ENCODE peak calls at places on chromosomes 4 and X, in six cellular contexts. G is H1, R is SK-N-SH, P is GM12878, M is HepG2, K is K562. F is an unnamed sample.

GRCh38 chr4:48603366-48604003 is 113.4 kb downstream of the ZAR1 start:
- DNase-seq in M (peak), G (no peak), P (no peak), R (no peak), K (no peak), F (no peak)

GRCh38 chr4:74623041-74623440 is 171.3 kb downstream of the BTC start:
- DNase-seq in P (no peak), R (peak), M (peak), G (no peak), K (peak), F (peak)

GRCh38 chr4:137408527-137409177 is 123.6 kb downstream of the PCDH18 start:
- DNase-seq in P (no peak), G (no peak), M (peak), R (no peak), K (no peak), F (no peak)

GRCh38 chrX:120769576-120770341 is 105.9 kb downstream of the CT47B1 start:
- DNase-seq in M (peak), R (peak), K (no peak), G (no peak), P (no peak), F (peak)

GRCh38 chr4:121034010-121034409 is 38.3 kb downstream of the NDNF start:
- DNase-seq in R (no peak), M (no peak), G (no peak), K (no peak), P (no peak), F (peak)

GRCh38 chr4:72110886-72111285 is 79.1 kb downstream of the NPFFR2 start:
- DNase-seq in K (no peak), P (no peak), R (no peak), G (no peak), M (no peak), F (no peak)

GRCh38 chr4:26264109-26264508 is 56.7 kb upstream of the RBPJ start:
- DNase-seq in M (no peak), P (no peak), G (no peak), K (no peak), R (no peak), F (no peak)

GRCh38 chr4:188691811-188692210 is 552.6 kb downstream of the TRIML1 start:
- DNase-seq in K (no peak), P (no peak), G (no peak), M (no peak), R (no peak), F (no peak)

GRCh38 chrX:46461653-46462191 is 83.5 kb downstream of the ZNF674 start:
- DNase-seq in P (peak), M (no peak), G (no peak), R (no peak), K (no peak), F (no peak)

GRCh38 chr4:73315091-73315490 is 56.5 kb upstream of the ANKRD17 start:
- DNase-seq in M (no peak), G (no peak), P (no peak), K (no peak), R (no peak), F (peak)

GRCh38 chr4:89836897-89837384 is at the start of gene SNCA:
- DNase-seq in R (peak), M (no peak), P (no peak), K (peak), G (peak), F (no peak)

GRCh38 chr4:147814334-147814733 is 82.4 kb downstream of the ARHGAP10 start:
- DNase-seq in R (no peak), P (no peak), G (no peak), M (no peak), K (no peak), F (no peak)

GRCh38 chr4:22616516-22616915 is 76.2 kb upstream of the GBA3 start:
- DNase-seq in K (no peak), R (no peak), P (no peak), M (no peak), G (no peak), F (no peak)

GRCh38 chr4:157075811-157076577 is at the start of gene GLRB:
- DNase-seq in P (no peak), K (no peak), R (peak), M (no peak), G (peak), F (no peak)
- TF ChIP-seq GABPA in P (no peak), K (no peak), R (no peak), M (no peak), G (no peak), F (no peak)

DNA sequence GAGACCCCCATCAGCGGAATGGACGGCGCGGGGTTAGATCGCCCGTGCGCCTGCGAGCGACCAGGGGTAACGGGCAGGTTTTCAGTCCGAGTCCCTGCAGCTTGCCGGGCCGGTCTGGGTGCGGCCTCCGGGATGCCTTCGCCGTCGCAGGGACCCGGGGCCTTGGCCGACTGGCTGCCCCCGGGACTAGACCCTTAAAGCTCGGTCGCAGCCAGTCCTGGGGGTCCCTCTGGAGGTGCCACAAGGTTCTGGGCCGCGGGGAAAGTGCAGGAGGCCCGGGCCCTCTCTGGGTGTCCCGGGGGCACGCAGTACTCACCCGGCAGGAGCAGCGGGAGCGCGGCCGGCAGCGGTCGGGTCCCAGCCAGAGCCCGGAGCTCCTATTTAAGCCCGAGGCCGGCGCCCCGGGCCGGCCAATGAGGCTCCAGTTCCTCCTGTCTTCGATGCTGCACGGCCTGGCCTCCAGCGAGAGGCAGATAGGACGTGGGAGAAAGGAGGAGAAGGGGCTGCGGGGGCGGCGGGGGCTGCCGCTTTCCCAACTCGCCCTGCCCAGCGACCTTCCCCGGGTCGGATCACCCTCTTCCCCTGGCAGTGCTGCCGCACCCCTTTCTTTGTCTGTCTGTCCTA is at the start of gene SPON2:
- DNase-seq in M (peak), K (no peak), G (peak), R (peak), P (no peak), F (no peak)
- TF ChIP-seq GABPA in M (no peak), K (no peak), G (no peak), R (no peak), P (no peak), F (no peak)

GRCh38 chr4:78747328-78747946 is 28.7 kb upstream of the BMP2K start:
- DNase-seq in M (no peak), R (no peak), P (no peak), K (no peak), G (no peak), F (no peak)

GRCh38 chr4:78749972-78750727 is 26.0 kb upstream of the BMP2K start:
- DNase-seq in R (no peak), K (no peak), M (no peak), G (no peak), P (peak), F (peak)

GRCh38 chr4:78748361-78748760 is 27.8 kb upstream of the BMP2K start:
- DNase-seq in G (no peak), K (no peak), P (no peak), M (no peak), R (no peak), F (no peak)

GRCh38 chr4:78753091-78753490 is 23.1 kb upstream of the BMP2K start:
- DNase-seq in R (no peak), K (no peak), P (peak), G (no peak), M (no peak), F (no peak)

GRCh38 chr4:78749258-78749971 is 26.7 kb upstream of the BMP2K start:
- DNase-seq in K (no peak), M (no peak), G (no peak), P (peak), R (no peak), F (no peak)
- TF ChIP-seq GABPA in K (no peak), M (no peak), G (no peak), P (no peak), R (no peak), F (no peak)

GRCh38 chr4:112668131-112668530 is 31.2 kb downstream of the LARP7 start:
- DNase-seq in P (no peak), R (no peak), G (no peak), K (no peak), M (no peak), F (no peak)
- TF ChIP-seq GABPA in P (no peak), R (no peak), G (no peak), K (no peak), M (no peak), F (no peak)

GRCh38 chr4:4502694-4503311 is 39.0 kb downstream of the STX18 start:
- DNase-seq in K (no peak), M (no peak), G (no peak), P (no peak), R (no peak), F (no peak)
- TF ChIP-seq GABPA in K (no peak), M (no peak), G (no peak), P (no peak), R (no peak), F (no peak)

DNA sequence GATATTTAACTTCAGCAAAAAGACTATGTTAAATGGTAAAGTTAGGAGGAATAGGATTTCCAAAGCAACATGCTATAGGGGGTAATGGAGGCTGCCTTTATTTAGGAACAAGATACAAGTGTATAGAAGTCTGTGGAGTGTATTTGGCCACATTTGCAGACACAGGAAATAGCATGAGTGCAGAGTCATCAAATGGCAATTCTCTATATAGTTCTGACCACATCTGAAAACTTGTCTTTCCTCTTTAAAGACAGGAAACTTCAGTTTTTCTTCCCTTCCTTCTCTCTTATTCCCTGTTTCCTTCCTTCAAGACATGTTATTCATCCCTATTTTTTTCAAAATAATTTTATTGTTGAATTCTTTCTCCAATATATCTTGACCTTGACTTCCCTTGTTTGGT is 119.3 kb upstream of the PITX2 start:
- DNase-seq in K (no peak), R (no peak), G (no peak), P (no peak), M (no peak), F (no peak)
- TF ChIP-seq GABPA in K (no peak), R (no peak), G (no peak), P (no peak), M (no peak), F (no peak)